ENCODE peak calls at places on chromosomes 13 and 19, in ten cellular contexts. U is esophagus squamous epithelium, L is uterus, W is A549, S is stomach, N is right lobe of liver, O is IMR-90, Y is heart left ventricle, P is body of pancreas, M is ovary. K is an unnamed sample.

GRCh38 chr19:29690842-29691241 is 24.2 kb downstream of the C19orf12 start:
- DNase-seq in U (no peak), L (no peak), W (peak; percentile 83), S (no peak), N (no peak), O (peak; percentile 49), Y (no peak), P (no peak), M (no peak), K (peak; percentile 68)

GRCh38 chr13:99439048-99439447 is 62.2 kb upstream of the TM9SF2 start:
- DNase-seq in U (no peak), L (no peak), W (no peak), S (no peak), N (no peak), O (no peak), Y (no peak), P (no peak), M (no peak), K (no peak)

GRCh38 chr19:31338069-31338767 is 11.0 kb downstream of the TSHZ3 start:
- DNase-seq in U (no peak), L (peak; percentile 79), W (peak; percentile 50), S (no peak), N (no peak), O (peak; percentile 85), Y (peak; percentile 57), P (peak; percentile 53), M (peak; percentile 81), K (no peak)

GRCh38 chr13:44449999-44450821 is 76.6 kb downstream of the SERP2 start:
- DNase-seq in U (no peak), L (no peak), W (no peak), S (no peak), N (no peak), O (no peak), Y (no peak), P (no peak), M (no peak), K (no peak)

GRCh38 chr13:111027481-111028439 is 87.3 kb upstream of the ARHGEF7 start:
- DNase-seq in U (no peak), L (no peak), W (no peak), S (no peak), N (no peak), O (peak; percentile 50), Y (no peak), P (no peak), M (no peak), K (no peak)

GRCh38 chr13:31204592-31204991 is 4.8 kb downstream of the B3GLCT start:
- DNase-seq in U (no peak), L (peak; percentile 43), W (peak; percentile 14), S (no peak), N (no peak), O (peak; percentile 60), Y (no peak), P (no peak), M (no peak), K (peak; percentile 90)

GRCh38 chr13:97434417-97435296 is 688 bp downstream of the RAP2A start:
- DNase-seq in U (peak; percentile 25), L (peak; percentile 44), W (peak; percentile 31), S (peak; percentile 37), N (peak; percentile 54), O (peak; percentile 20), Y (peak; percentile 50), P (peak; percentile 32), M (peak; percentile 68), K (peak; percentile 80)

GRCh38 chr19:6087074-6087506 is 23.2 kb downstream of the RFX2 start:
- DNase-seq in U (no peak), L (no peak), W (no peak), S (no peak), N (no peak), O (no peak), Y (no peak), P (no peak), M (no peak), K (no peak)

GRCh38 chr19:37963190-37963947 is 56.4 kb downstream of the SIPA1L3 start:
- DNase-seq in U (no peak), L (no peak), W (no peak), S (no peak), N (no peak), O (peak; percentile 47), Y (no peak), P (no peak), M (no peak), K (no peak)

DNA sequence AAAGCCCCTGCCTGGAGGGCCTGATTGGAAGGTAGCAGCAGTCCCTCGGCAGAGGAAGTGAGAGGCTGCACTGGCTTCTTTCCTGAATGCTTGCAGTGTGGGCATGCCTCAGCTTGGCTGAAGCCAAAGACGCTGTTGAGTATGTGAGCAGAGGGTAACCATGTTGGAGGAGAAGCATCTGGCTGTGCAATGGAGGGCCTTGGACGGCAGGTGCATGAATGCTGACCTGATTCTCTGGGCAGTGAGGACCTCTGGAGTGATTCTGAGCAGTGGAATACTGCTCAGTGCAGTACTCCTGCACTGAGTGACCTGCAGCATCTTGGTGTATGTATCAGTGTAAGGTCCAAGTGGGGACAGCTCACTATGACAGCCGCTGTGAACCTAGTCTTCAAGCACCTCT is 46.9 kb downstream of the SOX1 start:
- DNase-seq in U (no peak), L (no peak), W (no peak), S (no peak), N (no peak), O (no peak), Y (no peak), P (no peak), M (no peak), K (no peak)
- TF ChIP-seq POLR2A in U (no peak), L (no peak), W (no peak), S (no peak), N (no peak), O (no peak), Y (no peak), P (no peak), M (no peak), K (no peak)

GRCh38 chr13:25196971-25197370 is 24.9 kb upstream of the AMER2 start:
- DNase-seq in U (no peak), L (no peak), W (no peak), S (no peak), N (no peak), O (no peak), Y (no peak), P (no peak), M (no peak), K (no peak)
- TF ChIP-seq POLR2A in U (no peak), L (no peak), W (no peak), S (no peak), N (no peak), O (no peak), Y (no peak), P (no peak), M (no peak), K (no peak)

DNA sequence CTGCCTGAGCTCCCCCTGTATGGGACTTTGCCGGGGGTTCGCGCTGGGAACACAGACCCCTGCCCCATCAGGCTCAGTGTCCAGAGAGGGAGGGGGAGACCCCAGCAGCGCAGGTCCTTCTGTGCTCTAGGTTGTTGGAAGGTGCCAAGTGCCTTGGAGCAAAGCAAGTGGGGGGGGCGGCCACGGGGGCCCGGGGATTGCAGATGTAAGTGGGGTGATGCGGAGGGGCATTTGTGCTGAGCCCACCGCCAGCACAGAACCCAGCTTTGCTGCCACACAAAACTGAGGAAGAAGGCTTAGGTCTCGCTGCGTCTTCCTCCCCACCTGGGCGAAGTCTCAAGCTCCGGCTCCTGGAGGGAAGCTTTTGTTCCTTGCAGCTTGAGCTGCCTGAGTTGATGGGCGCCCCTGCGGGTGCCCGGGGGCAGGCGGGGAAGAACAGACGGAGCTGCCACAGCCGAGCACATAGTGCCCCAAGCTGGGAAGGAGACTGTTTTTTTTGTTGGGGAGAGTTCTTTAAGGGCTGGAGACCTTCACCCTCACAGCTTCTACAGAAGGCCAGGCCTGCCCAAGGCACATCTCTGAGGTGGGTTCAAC is 1.5 kb upstream of the NTN5 start:
- DNase-seq in U (no peak), L (no peak), W (no peak), S (no peak), N (no peak), O (no peak), Y (no peak), P (no peak), M (no peak), K (no peak)
- TF ChIP-seq POLR2A in U (no peak), L (no peak), W (no peak), S (no peak), N (no peak), O (no peak), Y (no peak), P (no peak), M (no peak), K (no peak)

DNA sequence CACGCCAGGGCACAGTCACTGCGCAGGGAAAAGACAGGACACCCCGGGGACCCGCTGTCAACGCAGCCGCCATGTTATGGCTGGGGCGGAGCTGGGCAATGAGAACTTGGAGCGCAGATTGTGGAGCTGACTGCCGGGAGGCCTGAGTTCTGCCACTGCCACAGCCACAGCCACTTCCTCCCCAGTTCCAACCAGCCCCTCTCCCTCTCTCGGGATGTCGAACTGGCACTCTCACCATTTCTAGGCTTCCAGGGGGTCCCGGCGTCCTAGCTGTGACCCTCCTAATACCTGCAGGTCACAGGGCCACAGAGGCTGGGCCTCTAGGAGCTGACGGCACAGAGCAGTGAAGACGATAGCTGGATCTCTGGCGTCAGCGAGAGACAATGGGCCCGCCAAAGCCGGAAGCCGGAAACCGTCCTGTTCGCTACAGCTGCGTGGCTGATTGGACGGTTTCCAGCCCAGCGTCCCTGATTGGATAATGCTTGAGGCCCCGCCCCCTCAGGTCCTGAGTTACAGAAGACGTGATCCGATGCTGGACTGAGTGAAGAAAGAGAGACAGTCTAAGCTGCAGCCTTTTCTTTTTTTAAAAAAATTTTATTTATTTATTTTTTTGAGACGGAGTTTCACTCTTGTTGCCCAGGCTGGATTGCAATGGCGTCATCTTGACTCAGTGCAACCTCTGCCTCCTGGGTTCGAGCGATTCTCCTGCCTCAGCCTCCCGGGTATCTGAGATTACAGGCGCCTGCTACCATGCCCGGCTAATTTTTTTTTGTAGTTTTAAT is at the start of gene ZNF506:
- DNase-seq in U (peak; percentile 89), L (peak; percentile 99), W (peak; percentile 71), S (peak; percentile 100), N (peak; percentile 92), O (peak; percentile 92), Y (peak; percentile 99), P (peak; percentile 99), M (peak; percentile 99), K (peak; percentile 81)
- TF ChIP-seq POLR2A in U (peak; percentile 85), L (peak; percentile 79), W (no peak), S (no peak), N (peak; percentile 79), O (peak; percentile 77), Y (peak; percentile 85), P (peak; percentile 98), M (peak; percentile 92), K (peak; percentile 57)